ENCODE peak calls at places on chromosomes 16 and 17, in nine cellular contexts. X, K, E, U, Y, H, O, F and Z are unnamed samples.

GRCh38 chr16:19746561-19746960 is 28.5 kb downstream of the IQCK start:
- DNase-seq in X (no peak), K (no peak), E (no peak), U (no peak), Y (no peak), H (no peak), O (no peak), F (no peak), Z (no peak)

GRCh38 chr17:19724501-19725420 is 8.4 kb upstream of the SLC47A2 start:
- DNase-seq in X (peak), K (no peak), E (peak), U (peak), Y (no peak), H (no peak), O (peak), F (no peak), Z (peak)

GRCh38 chr17:60305141-60305540 is 86.8 kb downstream of the USP32 start:
- DNase-seq in X (no peak), K (no peak), E (no peak), U (no peak), Y (no peak), H (no peak), O (no peak), F (no peak), Z (peak)

GRCh38 chr16:72921106-72921505 is 126.8 kb downstream of the ZFHX3 start:
- DNase-seq in X (no peak), K (no peak), E (no peak), U (no peak), Y (no peak), H (no peak), O (no peak), F (no peak), Z (no peak)

GRCh38 chr17:81865733-81866439 is 5.3 kb downstream of the ARHGDIA start:
- DNase-seq in X (peak), K (no peak), E (no peak), U (peak), Y (no peak), H (no peak), O (no peak), F (no peak), Z (peak)

GRCh38 chr16:86016201-86016965 is 117.4 kb downstream of the IRF8 start:
- DNase-seq in X (no peak), K (peak), E (no peak), U (no peak), Y (peak), H (peak), O (peak), F (peak), Z (peak)

GRCh38 chr17:27751166-27751565 is 49.2 kb downstream of the NOS2 start:
- DNase-seq in X (no peak), K (no peak), E (no peak), U (no peak), Y (no peak), H (no peak), O (no peak), F (no peak), Z (no peak)

GRCh38 chr17:42809250-42809649 is 10.6 kb downstream of the CNTD1 start:
- DNase-seq in X (no peak), K (peak), E (no peak), U (no peak), Y (no peak), H (no peak), O (no peak), F (peak), Z (peak)

GRCh38 chr16:57992084-57992483 is 8.4 kb downstream of the ZNF319 start:
- DNase-seq in X (no peak), K (no peak), E (no peak), U (no peak), Y (no peak), H (no peak), O (no peak), F (no peak), Z (no peak)

GRCh38 chr16:48182979-48183537 is 27.3 kb upstream of the ABCC12 start:
- DNase-seq in X (no peak), K (no peak), E (no peak), U (no peak), Y (no peak), H (no peak), O (no peak), F (no peak), Z (peak)

GRCh38 chr16:68005786-68006286 is 6.6 kb upstream of the DPEP2 start:
- DNase-seq in X (no peak), K (peak), E (peak), U (peak), Y (no peak), H (no peak), O (no peak), F (peak), Z (peak)

GRCh38 chr17:53570731-53571130 is 252.0 kb upstream of the KIF2B start:
- DNase-seq in X (no peak), K (no peak), E (no peak), U (no peak), Y (no peak), H (no peak), O (no peak), F (no peak), Z (no peak)

GRCh38 chr16:57788951-57789350 is 13.3 kb downstream of the KIFC3 start:
- DNase-seq in X (no peak), K (no peak), E (no peak), U (no peak), Y (no peak), H (no peak), O (no peak), F (no peak), Z (no peak)

GRCh38 chr16:62853887-62854286 is 817.6 kb upstream of the CDH8 start:
- DNase-seq in X (no peak), K (no peak), E (no peak), U (no peak), Y (no peak), H (no peak), O (no peak), F (no peak), Z (no peak)

GRCh38 chr17:19448341-19449268 is 37.6 kb downstream of the RNF112 start:
- DNase-seq in X (no peak), K (peak), E (peak), U (no peak), Y (no peak), H (peak), O (peak), F (peak), Z (no peak)

GRCh38 chr17:539048-539447 is 175.6 kb downstream of the VPS53 start:
- DNase-seq in X (no peak), K (no peak), E (no peak), U (no peak), Y (no peak), H (no peak), O (no peak), F (no peak), Z (no peak)

GRCh38 chr16:47732122-47732805 is 271.1 kb downstream of the PHKB start:
- DNase-seq in X (no peak), K (peak), E (no peak), U (no peak), Y (no peak), H (peak), O (no peak), F (peak), Z (peak)

GRCh38 chr17:1485748-1486376 is 6.6 kb downstream of the MYO1C start:
- DNase-seq in X (peak), K (peak), E (no peak), U (peak), Y (no peak), H (no peak), O (peak), F (peak), Z (no peak)

GRCh38 chr16:526181-527014 is 1.1 kb upstream of the CAPN15 start:
- DNase-seq in X (no peak), K (peak), E (no peak), U (peak), Y (no peak), H (no peak), O (peak), F (no peak), Z (peak)

DNA sequence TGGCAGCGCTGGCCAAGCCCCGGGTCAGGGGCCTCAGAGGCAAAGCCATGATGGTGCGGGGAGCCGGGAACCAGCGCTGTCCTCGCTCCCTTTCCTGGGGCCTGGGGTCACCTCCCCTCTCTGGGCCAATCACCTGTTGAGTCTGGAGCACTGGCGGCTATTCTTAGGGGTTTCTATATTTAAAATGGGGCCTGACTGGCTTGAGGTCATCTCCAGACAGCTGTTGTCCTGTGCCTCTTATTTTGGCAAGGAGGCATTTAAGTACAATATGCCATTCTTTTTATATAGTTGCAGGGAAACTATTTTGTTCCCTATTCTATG is at the start of gene COX6A2:
- DNase-seq in X (no peak), K (no peak), E (no peak), U (no peak), Y (no peak), H (no peak), O (no peak), F (no peak), Z (no peak)
- H3K4me3 ChIP-seq in X (no peak), K (peak), E (no peak), U (peak), Y (no peak), H (no peak), O (peak), F (peak), Z (no peak)

GRCh38 chr16:30928390-30928789 is 5.0 kb downstream of the FBXL19 start:
- DNase-seq in X (no peak), K (no peak), E (no peak), U (no peak), Y (no peak), H (no peak), O (no peak), F (no peak), Z (no peak)

GRCh38 chr16:30927789-30928378 is 4.5 kb downstream of the FBXL19 start:
- DNase-seq in X (no peak), K (peak), E (peak), U (no peak), Y (no peak), H (no peak), O (no peak), F (no peak), Z (peak)

GRCh38 chr16:30925646-30926332 is 2.4 kb downstream of the FBXL19 start:
- DNase-seq in X (no peak), K (no peak), E (no peak), U (no peak), Y (no peak), H (no peak), O (no peak), F (no peak), Z (no peak)

GRCh38 chr16:30926333-30926811 is 3.0 kb downstream of the FBXL19 start:
- DNase-seq in X (no peak), K (no peak), E (no peak), U (no peak), Y (no peak), H (no peak), O (no peak), F (no peak), Z (no peak)

GRCh38 chr16:30926937-30927788 is 3.8 kb downstream of the FBXL19 start:
- DNase-seq in X (no peak), K (no peak), E (no peak), U (no peak), Y (no peak), H (no peak), O (no peak), F (no peak), Z (no peak)
- H3K4me3 ChIP-seq in X (no peak), K (no peak), E (no peak), U (no peak), Y (no peak), H (no peak), O (no peak), F (no peak), Z (no peak)

GRCh38 chr16:11258553-11259287 is 2.7 kb upstream of the SOCS1 start:
- DNase-seq in X (no peak), K (peak), E (peak), U (peak), Y (no peak), H (no peak), O (peak), F (no peak), Z (no peak)
- H3K4me3 ChIP-seq in X (no peak), K (peak), E (no peak), U (no peak), Y (no peak), H (no peak), O (peak), F (no peak), Z (no peak)

DNA sequence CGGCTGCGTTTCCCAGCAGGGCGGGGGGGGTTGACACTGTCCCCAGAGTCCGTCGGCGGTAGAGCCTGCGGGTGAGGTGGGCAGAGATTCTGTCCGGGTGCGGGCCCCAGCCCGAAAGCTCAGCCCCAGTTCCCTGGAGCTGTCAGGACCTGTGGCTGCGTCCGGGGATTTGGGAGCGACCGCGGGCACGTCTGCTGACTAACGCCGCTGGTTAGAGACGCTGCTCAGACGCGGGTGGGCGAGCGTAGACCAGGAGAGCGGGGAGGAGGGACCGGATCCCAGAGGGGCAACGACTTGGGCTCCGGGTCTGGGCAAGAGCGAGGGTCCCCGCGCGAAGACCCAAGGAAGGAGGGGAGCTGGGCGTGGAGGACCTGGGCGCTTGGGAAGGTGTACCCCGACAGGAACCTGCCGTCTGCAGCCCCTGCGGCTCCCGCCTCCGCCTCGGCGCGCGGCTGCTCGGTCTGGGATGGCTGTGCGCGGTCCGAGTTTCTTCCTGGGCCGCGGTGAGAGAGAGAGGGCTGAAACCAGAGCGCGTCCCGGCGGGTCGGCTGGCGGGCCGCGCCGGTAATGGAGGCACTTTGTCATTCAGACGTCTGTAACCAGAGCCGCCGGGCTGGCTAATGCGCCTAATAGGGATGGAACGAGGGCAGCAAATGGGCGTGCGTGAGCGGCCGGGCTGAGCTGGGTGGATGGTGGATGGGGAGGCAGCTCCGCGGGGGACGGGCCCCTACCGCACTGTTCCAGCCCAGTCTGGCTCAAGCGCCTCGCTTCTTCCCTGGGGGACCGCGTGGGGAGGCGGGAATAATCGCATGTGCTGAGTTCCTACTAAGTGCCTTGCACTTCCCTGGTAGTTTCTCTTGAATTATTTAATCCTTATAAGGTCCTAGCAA is 2.3 kb downstream of the NGFR start:
- DNase-seq in X (peak), K (peak), E (no peak), U (no peak), Y (no peak), H (no peak), O (peak), F (peak), Z (no peak)
- H3K4me3 ChIP-seq in X (no peak), K (peak), E (peak), U (peak), Y (peak), H (peak), O (peak), F (no peak), Z (no peak)

DNA sequence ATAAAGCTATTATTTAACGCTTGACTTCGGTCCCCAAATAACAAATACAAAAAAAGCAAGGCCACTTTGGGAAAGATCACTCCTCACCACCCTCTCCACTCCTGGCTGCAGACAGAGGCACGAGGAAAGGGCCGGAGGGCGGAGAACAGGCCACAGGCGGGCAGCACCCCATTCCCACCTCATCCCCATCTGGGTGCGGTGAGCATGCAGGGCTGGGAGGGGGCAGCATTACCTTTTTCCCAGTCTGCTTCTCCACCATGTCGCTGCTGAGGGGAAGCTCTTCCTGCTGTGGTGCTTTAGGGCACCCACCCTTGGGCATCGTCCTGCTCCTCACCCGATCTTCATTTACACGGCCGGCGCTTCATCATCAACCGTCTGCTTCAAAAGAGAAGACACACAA is 99.2 kb downstream of the ZNF778 start:
- DNase-seq in X (no peak), K (no peak), E (no peak), U (no peak), Y (no peak), H (no peak), O (no peak), F (no peak), Z (no peak)
- H3K4me3 ChIP-seq in X (no peak), K (no peak), E (no peak), U (no peak), Y (no peak), H (no peak), O (no peak), F (no peak), Z (no peak)

GRCh38 chr16:2717360-2718263 is 2.4 kb downstream of the PRSS27 start:
- DNase-seq in X (no peak), K (no peak), E (no peak), U (no peak), Y (no peak), H (no peak), O (no peak), F (no peak), Z (no peak)

GRCh38 chr16:2715519-2715918 is 4.5 kb downstream of the PRSS27 start:
- DNase-seq in X (peak), K (peak), E (no peak), U (peak), Y (no peak), H (no peak), O (peak), F (peak), Z (peak)

GRCh38 chr16:2716948-2717347 is 3.1 kb downstream of the PRSS27 start:
- DNase-seq in X (no peak), K (no peak), E (no peak), U (no peak), Y (no peak), H (no peak), O (no peak), F (no peak), Z (no peak)

GRCh38 chr16:2715064-2715463 is 5.0 kb downstream of the PRSS27 start:
- DNase-seq in X (no peak), K (no peak), E (no peak), U (no peak), Y (no peak), H (no peak), O (no peak), F (no peak), Z (no peak)

GRCh38 chr16:2716101-2716885 is 3.7 kb downstream of the PRSS27 start:
- DNase-seq in X (no peak), K (no peak), E (no peak), U (no peak), Y (no peak), H (no peak), O (peak), F (no peak), Z (no peak)
- H3K4me3 ChIP-seq in X (no peak), K (no peak), E (no peak), U (no peak), Y (no peak), H (no peak), O (no peak), F (no peak), Z (no peak)